ENCODE peak calls at places on chromosome 14, in six cellular contexts. Z is mesendoderm, X is H9, S is IMR-90, A is mesenchymal stem cell, I is H1. O is an unnamed sample.

GRCh38 chr14:52783211-52783610 is 8.2 kb downstream of the GNPNAT1 start:
- DNase-seq in S (no peak), I (no peak), Z (no peak), X (no peak), A (no peak), O (no peak)

GRCh38 chr14:74616996-74617700 is 5.1 kb upstream of the LTBP2 start:
- DNase-seq in S (no peak), A (no peak), X (no peak), Z (peak; percentile 73), I (no peak), O (no peak)

GRCh38 chr14:25526290-25526689 is 476.3 kb upstream of the STXBP6 start:
- DNase-seq in S (no peak), Z (no peak), I (no peak), A (no peak), X (no peak), O (no peak)

GRCh38 chr14:102516531-102517411 is 7.2 kb upstream of the ANKRD9 start:
- DNase-seq in I (peak; percentile 95), Z (peak; percentile 68), A (peak; percentile 53), S (no peak), X (peak; percentile 81), O (peak; percentile 62)

GRCh38 chr14:89630096-89630829 is 213.2 kb upstream of the FOXN3 start:
- DNase-seq in X (no peak), I (no peak), A (no peak), Z (no peak), S (no peak), O (no peak)

GRCh38 chr14:102140750-102141145 is 1.1 kb downstream of the WDR20 start:
- DNase-seq in I (no peak), X (no peak), A (peak; percentile 18), S (no peak), Z (no peak), O (no peak)

GRCh38 chr14:53955671-53956426 is 776 bp downstream of the BMP4 start:
- DNase-seq in I (peak; percentile 84), X (peak; percentile 61), A (peak; percentile 74), Z (peak; percentile 71), S (no peak), O (no peak)

GRCh38 chr14:64646103-64646502 is 58.1 kb upstream of the PLEKHG3 start:
- DNase-seq in X (no peak), I (no peak), Z (peak; percentile 31), A (peak; percentile 94), S (peak; percentile 71), O (no peak)

GRCh38 chr14:75334191-75335051 is 55.8 kb downstream of the FOS start:
- DNase-seq in I (no peak), A (peak; percentile 82), Z (no peak), S (peak; percentile 3), X (no peak), O (no peak)

GRCh38 chr14:97164014-97164413 is 366.8 kb downstream of the VRK1 start:
- DNase-seq in X (no peak), S (no peak), I (no peak), A (no peak), Z (no peak), O (no peak)

GRCh38 chr14:44027397-44027796 is 479.7 kb downstream of the FSCB start:
- DNase-seq in A (no peak), S (no peak), Z (no peak), I (no peak), X (no peak), O (no peak)

GRCh38 chr14:101026341-101026740 is 122.8 kb upstream of the RTL1 start:
- DNase-seq in A (no peak), Z (no peak), S (no peak), I (no peak), X (no peak), O (no peak)

GRCh38 chr14:100065942-100066574 is 836 bp downstream of the EVL start:
- DNase-seq in A (no peak), S (no peak), X (no peak), Z (no peak), I (no peak), O (no peak)

GRCh38 chr14:35333797-35334743 is 41.9 kb downstream of the PSMA6 start:
- DNase-seq in Z (no peak), I (peak; percentile 47), A (no peak), S (no peak), X (no peak), O (no peak)

GRCh38 chr14:61186793-61187641 is 94.1 kb downstream of the TMEM30B start:
- DNase-seq in Z (no peak), A (no peak), X (no peak), S (no peak), I (no peak), O (no peak)

GRCh38 chr14:25042362-25043299 is 7.3 kb downstream of the STXBP6 start:
- DNase-seq in X (no peak), I (no peak), S (peak; percentile 68), Z (peak; percentile 73), A (peak; percentile 59), O (peak; percentile 24)

GRCh38 chr14:58082011-58082410 is 70.0 kb downstream of the ARMH4 start:
- DNase-seq in I (no peak), A (peak; percentile 41), S (peak; percentile 51), X (no peak), Z (no peak), O (no peak)

GRCh38 chr14:55122441-55122986 is 6.5 kb upstream of the LGALS3 start:
- DNase-seq in I (no peak), Z (no peak), S (peak; percentile 34), A (no peak), X (no peak), O (no peak)

GRCh38 chr14:67541448-67542387 is 8.6 kb downstream of the PLEKHH1 start:
- DNase-seq in A (no peak), X (peak; percentile 78), S (no peak), I (peak; percentile 69), Z (peak; percentile 83), O (no peak)

GRCh38 chr14:92657457-92658142 is 90.8 kb downstream of the LGMN start:
- DNase-seq in X (no peak), S (no peak), I (no peak), Z (no peak), A (no peak), O (no peak)

GRCh38 chr14:82047777-82048470 is 514.3 kb upstream of the SEL1L start:
- DNase-seq in Z (no peak), I (no peak), X (no peak), A (no peak), S (no peak), O (no peak)

GRCh38 chr14:90720336-90720735 is 95.9 kb downstream of the TTC7B start:
- DNase-seq in Z (peak; percentile 26), S (peak; percentile 81), I (peak; percentile 29), X (no peak), A (peak; percentile 18), O (no peak)

GRCh38 chr14:61581340-61581739 is 114.0 kb upstream of the HIF1A start:
- DNase-seq in I (no peak), Z (no peak), S (no peak), A (no peak), X (no peak), O (no peak)

GRCh38 chr14:56172571-56172971 is 54.4 kb downstream of the PELI2 start:
- DNase-seq in I (no peak), X (no peak), A (peak; percentile 84), S (peak; percentile 92), Z (peak; percentile 51), O (no peak)

DNA sequence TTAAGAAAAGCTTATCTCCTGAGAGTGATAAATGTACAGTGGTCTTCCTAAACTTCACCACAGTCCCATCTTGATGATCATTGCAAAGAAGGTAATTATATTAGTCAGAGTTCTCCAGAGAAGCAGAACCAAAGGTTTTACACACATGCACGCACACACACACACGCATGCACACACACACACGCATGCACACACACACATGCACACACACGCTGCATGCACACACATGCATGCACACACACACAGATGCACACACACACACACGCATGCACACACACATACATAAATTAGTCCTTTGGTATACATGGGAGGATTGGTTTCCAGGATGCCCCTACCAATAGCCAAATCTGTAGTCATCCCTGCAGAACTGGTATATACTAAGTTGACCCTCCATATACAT is 580 bp downstream of the OR4E2 start:
- DNase-seq in X (no peak), A (no peak), Z (no peak), I (no peak), S (no peak), O (no peak)
- H3K23ac ChIP-seq in X (no peak overlapping the region), A (no peak overlapping the region), Z (no peak overlapping the region), I (no peak overlapping the region), S (no peak overlapping the region), O (no peak overlapping the region)

DNA sequence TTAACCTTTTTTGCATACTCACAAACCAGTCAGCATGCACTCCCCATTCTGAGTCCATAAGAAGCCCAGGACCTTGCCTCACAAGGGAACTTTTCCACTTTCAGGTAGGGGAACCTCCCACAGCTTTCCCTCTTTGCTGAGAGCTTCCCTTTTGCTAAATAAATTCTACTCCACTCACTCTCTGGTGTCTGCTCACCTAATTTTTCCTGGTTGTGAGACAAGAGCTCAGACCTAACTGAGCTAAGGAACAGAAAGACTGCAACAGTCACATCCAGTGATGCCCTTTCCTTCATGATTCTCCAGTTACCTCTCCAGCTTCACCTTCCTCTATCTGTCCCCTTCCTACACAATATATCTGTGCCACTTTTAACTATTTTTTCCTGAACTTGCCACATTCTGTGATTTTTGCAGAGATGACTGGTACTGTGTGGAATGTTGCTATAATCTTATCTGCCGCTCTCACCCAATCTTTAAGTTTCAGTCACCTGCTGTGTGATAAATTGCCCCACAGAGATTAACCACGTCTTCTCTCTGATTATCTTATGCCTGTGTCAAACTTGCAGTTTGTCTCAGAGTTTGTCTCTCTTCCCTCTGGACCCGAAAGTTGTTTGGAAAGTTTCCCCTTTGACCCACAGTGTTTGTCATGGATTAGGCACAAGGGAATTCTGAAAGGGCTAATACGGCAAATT is 737.1 kb upstream of the FLRT2 start:
- DNase-seq in S (no peak), X (no peak), Z (peak; percentile 77), I (no peak), A (peak; percentile 6), O (no peak)
- H3K23ac ChIP-seq in S (no peak overlapping the region), X (no peak overlapping the region), Z (no peak overlapping the region), I (no peak overlapping the region), A (no peak overlapping the region), O (no peak overlapping the region)

GRCh38 chr14:104472073-104472472 is 107.5 kb upstream of the C14orf180 start:
- DNase-seq in Z (no peak), X (no peak), S (no peak), I (no peak), A (no peak), O (no peak)
- H3K23ac ChIP-seq in Z (no peak overlapping the region), X (no peak overlapping the region), S (no peak overlapping the region), I (no peak overlapping the region), A (no peak overlapping the region), O (no peak overlapping the region)

DNA sequence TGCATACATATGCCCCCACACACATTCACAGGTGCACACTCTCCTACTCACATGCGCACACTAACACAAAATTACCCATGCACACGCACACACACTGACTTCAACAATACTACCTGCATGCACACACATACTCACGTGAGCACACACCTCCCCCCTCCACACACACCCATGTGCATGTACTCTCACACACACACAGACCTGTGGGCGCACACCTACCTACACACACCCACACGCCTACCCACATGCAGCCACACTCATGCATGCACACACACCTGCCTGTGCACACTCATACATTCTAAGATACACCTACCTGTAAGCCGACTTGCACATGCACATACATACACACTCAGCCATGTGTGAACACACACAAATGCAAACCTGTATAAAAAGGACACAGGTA is 97.3 kb upstream of the GSC start:
- DNase-seq in A (no peak), Z (no peak), X (no peak), I (no peak), S (no peak), O (no peak)
- H3K23ac ChIP-seq in A (no peak overlapping the region), Z (no peak overlapping the region), X (no peak overlapping the region), I (no peak overlapping the region), S (no peak overlapping the region), O (peak overlapping the region; percentile 74)

GRCh38 chr14:94650806-94651805 is 38.9 kb downstream of the SERPINA3 start:
- DNase-seq in S (no peak), I (peak; percentile 37), X (no peak), A (no peak), Z (no peak), O (no peak)
- H3K23ac ChIP-seq in S (no peak overlapping the region), I (no peak overlapping the region), X (no peak overlapping the region), A (no peak overlapping the region), Z (no peak overlapping the region), O (peak overlapping the region; percentile 83)

O was measured in neuronal stem cell.